ENCODE peak calls at places on chromosomes 7 and 10, in six cellular contexts. X, D, I, W, P and Q are unnamed samples.

GRCh38 chr10:91617073-91617580 is 15.7 kb downstream of the PPP1R3C start:
- DNase-seq in X (no peak), D (peak; percentile 93), I (no peak), W (no peak), P (no peak), Q (peak; percentile 42)

GRCh38 chr7:113285411-113285810 is 167.1 kb upstream of the SMIM30 start:
- DNase-seq in X (no peak), D (peak; percentile 30), I (no peak), W (no peak), P (no peak), Q (no peak)

GRCh38 chr10:128035557-128035973 is 90.7 kb downstream of the MKI67 start:
- DNase-seq in X (no peak), D (peak; percentile 34), I (no peak), W (peak; percentile 39), P (no peak), Q (peak; percentile 86)

GRCh38 chr10:53025172-53025651 is 252.6 kb upstream of the MBL2 start:
- DNase-seq in X (no peak), D (peak; percentile 48), I (no peak), W (no peak), P (no peak), Q (no peak)

GRCh38 chr7:104998040-104998752 is 15.8 kb upstream of the KMT2E start:
- DNase-seq in X (no peak), D (no peak), I (no peak), W (no peak), P (no peak), Q (no peak)

GRCh38 chr10:33791295-33791694 is 456.8 kb upstream of the NRP1 start:
- DNase-seq in X (no peak), D (no peak), I (no peak), W (no peak), P (no peak), Q (no peak)

GRCh38 chr7:54397836-54398612 is 144.2 kb upstream of the VSTM2A start:
- DNase-seq in X (no peak), D (no peak), I (no peak), W (peak; percentile 28), P (no peak), Q (no peak)

GRCh38 chr10:109282510-109282909 is 640.8 kb downstream of the XPNPEP1 start:
- DNase-seq in X (no peak), D (peak; percentile 77), I (no peak), W (no peak), P (no peak), Q (no peak)

GRCh38 chr10:93180402-93181040 is 106.8 kb downstream of the CYP26A1 start:
- DNase-seq in X (no peak), D (no peak), I (no peak), W (no peak), P (no peak), Q (peak; percentile 90)

GRCh38 chr10:66852811-66853210 is 73.0 kb upstream of the LRRTM3 start:
- DNase-seq in X (no peak), D (no peak), I (no peak), W (no peak), P (no peak), Q (no peak)

GRCh38 chr10:17175551-17175950 is 25.9 kb downstream of the TRDMT1 start:
- DNase-seq in X (no peak), D (peak; percentile 60), I (no peak), W (peak; percentile 24), P (no peak), Q (no peak)

GRCh38 chr7:133349101-133349500 is 96.2 kb downstream of the EXOC4 start:
- DNase-seq in X (no peak), D (no peak), I (no peak), W (peak; percentile 8), P (no peak), Q (no peak)

GRCh38 chr10:34256216-34256615 is 558.9 kb downstream of the PARD3 start:
- DNase-seq in X (no peak), D (no peak), I (no peak), W (no peak), P (no peak), Q (no peak)

GRCh38 chr7:80493121-80493849 is 18.6 kb downstream of the GNAT3 start:
- DNase-seq in X (no peak), D (no peak), I (no peak), W (no peak), P (no peak), Q (no peak)

GRCh38 chr7:44322631-44323363 is 2.6 kb downstream of the CAMK2B start:
- DNase-seq in X (no peak), D (no peak), I (no peak), W (no peak), P (no peak), Q (no peak)

GRCh38 chr10:75774780-75775490 is 343.5 kb downstream of the LRMDA start:
- DNase-seq in X (no peak), D (no peak), I (no peak), W (no peak), P (no peak), Q (no peak)

GRCh38 chr7:26022578-26022977 is 129.4 kb upstream of the NFE2L3 start:
- DNase-seq in X (no peak), D (no peak), I (no peak), W (no peak), P (no peak), Q (no peak)

GRCh38 chr7:29196971-29197370 is 2.4 kb downstream of the CHN2 start:
- DNase-seq in X (no peak), D (no peak), I (no peak), W (no peak), P (no peak), Q (no peak)

GRCh38 chr7:91089382-91089963 is 174.8 kb upstream of the FZD1 start:
- DNase-seq in X (no peak), D (peak; percentile 65), I (no peak), W (peak; percentile 27), P (no peak), Q (no peak)

GRCh38 chr10:119103687-119104652 is at the start of gene DENND10:
- DNase-seq in X (peak; percentile 85), D (peak; percentile 87), I (peak; percentile 88), W (peak; percentile 81), P (no peak), Q (peak; percentile 93)

GRCh38 chr7:36862685-36863375 is 138.5 kb upstream of the AOAH start:
- DNase-seq in X (no peak), D (no peak), I (no peak), W (no peak), P (no peak), Q (no peak)

GRCh38 chr7:98831641-98832221 is 38.1 kb downstream of the TMEM130 start:
- DNase-seq in X (no peak), D (peak; percentile 57), I (no peak), W (peak; percentile 31), P (no peak), Q (no peak)

GRCh38 chr7:74606101-74606908 is 51.2 kb upstream of the GTF2I start:
- DNase-seq in X (peak; percentile 62), D (no peak), I (peak; percentile 48), W (peak; percentile 52), P (no peak), Q (no peak)

GRCh38 chr7:98974906-98975816 is 96.8 kb downstream of the TRRAP start:
- DNase-seq in X (no peak), D (no peak), I (no peak), W (no peak), P (no peak), Q (no peak)

GRCh38 chr7:103009466-103010219 is 65.0 kb downstream of the FBXL13 start:
- DNase-seq in X (no peak), D (no peak), I (no peak), W (no peak), P (no peak), Q (no peak)

GRCh38 chr10:124736491-124737136 is 7.6 kb downstream of the FAM53B start:
- DNase-seq in X (no peak), D (peak; percentile 82), I (peak; percentile 85), W (no peak), P (no peak), Q (no peak)